ENCODE peak calls at places on chromosomes 7 and 10, in five cellular contexts. One of them, this sample, is unnamed.

GRCh38 chr10:112510384-112510783 is 63.4 kb downstream of the VTI1A start:
- ATAC-seq in upper lobe of right lung: no peak
- ATAC-seq in GM12878: peak; percentile 42
- ATAC-seq in RWPE2: no peak
- ATAC-seq in PC-3: no peak
- ATAC-seq in this sample: no peak

GRCh38 chr10:97542169-97543024 is 30.2 kb upstream of the ANKRD2 start:
- ATAC-seq in upper lobe of right lung: peak; percentile 61
- ATAC-seq in RWPE2: peak; percentile 74
- ATAC-seq in PC-3: peak; percentile 67
- ATAC-seq in GM12878: peak; percentile 52
- ATAC-seq in this sample: peak; percentile 78

GRCh38 chr7:158633055-158633956 is 45.7 kb upstream of the PTPRN2 start:
- ATAC-seq in upper lobe of right lung: peak; percentile 25
- ATAC-seq in GM12878: peak; percentile 76
- ATAC-seq in PC-3: no peak
- ATAC-seq in RWPE2: no peak
- ATAC-seq in this sample: no peak

GRCh38 chr7:75038508-75038907 is 35.1 kb downstream of the RCC1L start:
- ATAC-seq in upper lobe of right lung: peak; percentile 21
- ATAC-seq in RWPE2: no peak
- ATAC-seq in PC-3: peak; percentile 51
- ATAC-seq in GM12878: peak; percentile 35
- ATAC-seq in this sample: no peak

GRCh38 chr7:9870674-9871073 is 1103.0 kb upstream of the PHF14 start:
- ATAC-seq in PC-3: no peak
- ATAC-seq in upper lobe of right lung: no peak
- ATAC-seq in RWPE2: no peak
- ATAC-seq in GM12878: no peak
- ATAC-seq in this sample: no peak

GRCh38 chr10:34723746-34724145 is 91.3 kb downstream of the PARD3 start:
- ATAC-seq in upper lobe of right lung: peak; percentile 84
- ATAC-seq in PC-3: peak; percentile 70
- ATAC-seq in GM12878: peak; percentile 77
- ATAC-seq in RWPE2: peak; percentile 32
- ATAC-seq in this sample: peak; percentile 48

GRCh38 chr7:121198502-121198901 is 130.3 kb upstream of the WNT16 start:
- ATAC-seq in RWPE2: no peak
- ATAC-seq in GM12878: no peak
- ATAC-seq in PC-3: no peak
- ATAC-seq in upper lobe of right lung: no peak
- ATAC-seq in this sample: no peak

GRCh38 chr10:119029613-119030420 is at the start of gene NANOS1:
- ATAC-seq in GM12878: no peak
- ATAC-seq in PC-3: peak; percentile 25
- ATAC-seq in upper lobe of right lung: no peak
- ATAC-seq in RWPE2: peak; percentile 5
- ATAC-seq in this sample: no peak

GRCh38 chr7:129828078-129828762 is 124.5 kb downstream of the UBE2H start:
- ATAC-seq in RWPE2: no peak
- ATAC-seq in GM12878: no peak
- ATAC-seq in upper lobe of right lung: no peak
- ATAC-seq in PC-3: no peak
- ATAC-seq in this sample: no peak

GRCh38 chr7:39696631-39697030 is 73.3 kb downstream of the RALA start:
- ATAC-seq in GM12878: no peak
- ATAC-seq in upper lobe of right lung: no peak
- ATAC-seq in RWPE2: no peak
- ATAC-seq in PC-3: no peak
- ATAC-seq in this sample: no peak

DNA sequence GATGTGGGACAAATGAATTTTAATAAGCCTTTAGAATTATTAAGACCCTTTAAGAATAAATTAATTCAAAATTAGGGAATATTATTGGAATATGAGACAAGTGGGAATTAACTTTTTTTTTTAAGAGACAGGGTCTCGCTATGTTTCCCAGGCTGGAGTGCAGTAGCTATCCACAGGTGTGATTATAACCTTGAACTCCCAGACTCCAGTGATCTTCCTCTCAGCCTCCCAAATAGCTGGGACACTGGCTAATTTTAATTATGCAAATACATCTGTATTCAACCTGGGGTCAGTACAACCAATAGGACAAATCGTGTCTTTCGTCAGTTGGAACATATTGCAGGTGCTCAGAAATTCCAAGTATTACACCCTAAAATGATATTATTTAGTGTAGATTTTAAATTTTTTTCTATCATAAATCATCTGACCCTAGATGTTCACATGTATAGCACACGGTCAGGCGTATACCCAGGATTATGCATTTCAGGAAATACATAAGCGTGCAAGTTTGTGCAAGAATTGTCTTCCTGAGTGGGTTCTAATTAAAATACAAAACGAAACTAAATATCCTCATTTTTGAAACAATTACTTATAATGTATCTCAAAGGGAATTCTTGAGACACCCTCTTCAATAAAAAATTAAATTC is 1.2 kb downstream of the NT5C3A start:
- ATAC-seq in PC-3: no peak
- ATAC-seq in upper lobe of right lung: no peak
- ATAC-seq in GM12878: no peak
- ATAC-seq in RWPE2: no peak
- ATAC-seq in this sample: no peak
- H3K4me3 ChIP-seq in PC-3: peak overlapping the region; percentile 85
- H3K4me3 ChIP-seq in upper lobe of right lung: peak overlapping the region; percentile 92
- H3K4me3 ChIP-seq in GM12878: peak overlapping the region; percentile 93
- H3K4me3 ChIP-seq in RWPE2: peak overlapping the region; percentile 64
- H3K4me3 ChIP-seq in this sample: peak overlapping the region; percentile 59

GRCh38 chr7:103862302-103863035 is 127.0 kb downstream of the RELN start:
- ATAC-seq in PC-3: no peak
- ATAC-seq in upper lobe of right lung: no peak
- ATAC-seq in GM12878: no peak
- ATAC-seq in RWPE2: no peak
- ATAC-seq in this sample: no peak
- H3K4me3 ChIP-seq in PC-3: no peak overlapping the region
- H3K4me3 ChIP-seq in upper lobe of right lung: no peak overlapping the region
- H3K4me3 ChIP-seq in GM12878: no peak overlapping the region
- H3K4me3 ChIP-seq in RWPE2: no peak overlapping the region
- H3K4me3 ChIP-seq in this sample: no peak overlapping the region

DNA sequence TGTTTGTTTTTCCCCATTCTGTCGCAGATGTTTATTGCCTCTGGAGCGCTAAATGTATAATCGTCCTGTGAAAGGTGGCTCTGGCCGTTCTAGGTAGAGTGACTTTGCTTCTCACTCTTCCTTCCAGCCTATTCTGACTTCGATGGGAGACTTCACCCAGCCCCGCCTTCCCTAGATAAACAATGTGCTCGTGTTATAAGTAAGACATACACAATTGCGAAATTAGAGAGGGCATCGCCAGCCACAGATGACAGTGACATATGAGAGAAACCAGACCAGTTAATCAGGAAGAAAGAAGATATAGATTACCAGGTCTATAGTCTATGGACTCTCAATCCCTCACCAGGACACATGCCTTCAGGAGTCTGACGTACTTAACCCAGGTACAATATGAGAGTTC is 1050.5 kb upstream of the AUTS2 start:
- ATAC-seq in PC-3: no peak
- ATAC-seq in RWPE2: no peak
- ATAC-seq in upper lobe of right lung: no peak
- ATAC-seq in GM12878: no peak
- ATAC-seq in this sample: no peak
- H3K4me3 ChIP-seq in PC-3: no peak overlapping the region
- H3K4me3 ChIP-seq in RWPE2: no peak overlapping the region
- H3K4me3 ChIP-seq in upper lobe of right lung: no peak overlapping the region
- H3K4me3 ChIP-seq in GM12878: no peak overlapping the region
- H3K4me3 ChIP-seq in this sample: no peak overlapping the region

GRCh38 chr10:7485267-7485601 is 74.4 kb upstream of the SFMBT2 start:
- ATAC-seq in PC-3: no peak
- ATAC-seq in RWPE2: no peak
- ATAC-seq in GM12878: no peak
- ATAC-seq in upper lobe of right lung: no peak
- ATAC-seq in this sample: no peak
- H3K4me3 ChIP-seq in PC-3: no peak overlapping the region
- H3K4me3 ChIP-seq in RWPE2: no peak overlapping the region
- H3K4me3 ChIP-seq in GM12878: peak overlapping the region; percentile 53
- H3K4me3 ChIP-seq in upper lobe of right lung: no peak overlapping the region
- H3K4me3 ChIP-seq in this sample: no peak overlapping the region

GRCh38 chr7:140998715-140999114 is 16.0 kb downstream of the MRPS33 start:
- ATAC-seq in PC-3: no peak
- ATAC-seq in upper lobe of right lung: no peak
- ATAC-seq in RWPE2: no peak
- ATAC-seq in GM12878: no peak
- ATAC-seq in this sample: no peak
- H3K4me3 ChIP-seq in PC-3: no peak overlapping the region
- H3K4me3 ChIP-seq in upper lobe of right lung: no peak overlapping the region
- H3K4me3 ChIP-seq in RWPE2: no peak overlapping the region
- H3K4me3 ChIP-seq in GM12878: no peak overlapping the region
- H3K4me3 ChIP-seq in this sample: no peak overlapping the region